ENCODE peak calls at places on chromosomes 16 and 17, in four cellular contexts. H is tibial nerve, K is breast epithelium, L is fibroblast of the aortic adventitia. O is an unnamed sample.

GRCh38 chr17:44983563-44983962 is 15.5 kb upstream of the C1QL1 start:
- DNase-seq in H (no peak), K (no peak), L (no peak), O (no peak)

GRCh38 chr16:56388209-56388608 is 37.1 kb downstream of the AMFR start:
- DNase-seq in H (no peak), K (no peak), L (no peak), O (no peak)

GRCh38 chr16:75550211-75550662 is 5.8 kb downstream of the TMEM231 start:
- DNase-seq in H (no peak), K (no peak), L (peak), O (no peak)

GRCh38 chr17:872843-873242 is 90.7 kb downstream of the MRM3 start:
- DNase-seq in H (no peak), K (no peak), L (no peak), O (no peak)

GRCh38 chr17:2704031-2704889 is 7.3 kb downstream of the CLUH start:
- DNase-seq in H (no peak), K (peak), L (no peak), O (no peak)

GRCh38 chr17:44637066-44637465 is 19.2 kb upstream of the MEIOC start:
- DNase-seq in H (no peak), K (no peak), L (no peak), O (no peak)

GRCh38 chr16:3141781-3142311 is 7.0 kb downstream of the ZNF213 start:
- DNase-seq in H (no peak), K (no peak), L (no peak), O (no peak)

GRCh38 chr16:69654280-69654931 is 72.0 kb downstream of the NQO1 start:
- DNase-seq in H (no peak), K (no peak), L (no peak), O (no peak)

GRCh38 chr17:44222112-44222869 is 2.8 kb upstream of the UBTF start:
- DNase-seq in H (peak), K (peak), L (peak), O (no peak)

GRCh38 chr16:85173981-85174751 is 61.9 kb upstream of the CIBAR2 start:
- DNase-seq in H (no peak), K (no peak), L (peak), O (no peak)

GRCh38 chr17:59793249-59793648 is 85.8 kb downstream of the VMP1 start:
- DNase-seq in H (no peak), K (no peak), L (no peak), O (no peak)

GRCh38 chr16:85563515-85564276 is 49.4 kb upstream of the GSE1 start:
- DNase-seq in H (peak), K (no peak), L (no peak), O (no peak)

GRCh38 chr16:50611332-50611934 is 63.2 kb downstream of the NKD1 start:
- DNase-seq in H (no peak), K (no peak), L (peak), O (no peak)

GRCh38 chr17:82974136-82974952 is 105.1 kb upstream of the METRNL start:
- DNase-seq in H (no peak), K (no peak), L (no peak), O (no peak)

GRCh38 chr16:66660422-66661209 is 35.9 kb downstream of the CMTM4 start:
- DNase-seq in H (peak), K (no peak), L (peak), O (peak)

GRCh38 chr16:17474037-17474436 is 3.3 kb upstream of the XYLT1 start:
- DNase-seq in H (no peak), K (no peak), L (no peak), O (no peak)

GRCh38 chr17:40557531-40558299 is 7.6 kb downstream of the CCR7 start:
- DNase-seq in H (no peak), K (no peak), L (peak), O (no peak)

GRCh38 chr17:71628306-71628705 is 492.5 kb upstream of the SOX9 start:
- DNase-seq in H (no peak), K (no peak), L (no peak), O (no peak)

GRCh38 chr16:57916735-57917450 is 54.0 kb downstream of the CNGB1 start:
- DNase-seq in H (no peak), K (no peak), L (no peak), O (no peak)

GRCh38 chr17:38431343-38432145 is 3.3 kb downstream of the ARHGAP23 start:
- DNase-seq in H (no peak), K (no peak), L (no peak), O (no peak)

GRCh38 chr16:1731073-1731472 is 25.1 kb downstream of the MAPK8IP3 start:
- DNase-seq in H (no peak), K (no peak), L (no peak), O (no peak)

GRCh38 chr16:58515871-58516767 is 802 bp downstream of the SETD6 start:
- DNase-seq in H (no peak), K (peak), L (no peak), O (no peak)

GRCh38 chr17:77602062-77602746 is 356.3 kb upstream of the TNRC6C start:
- DNase-seq in H (peak), K (no peak), L (peak), O (no peak)

GRCh38 chr16:54957403-54957802 is 26.7 kb downstream of the IRX5 start:
- DNase-seq in H (no peak), K (no peak), L (peak), O (no peak)

GRCh38 chr17:79791354-79792123 is 5.3 kb downstream of the CBX8 start:
- DNase-seq in H (no peak), K (no peak), L (no peak), O (no peak)

DNA sequence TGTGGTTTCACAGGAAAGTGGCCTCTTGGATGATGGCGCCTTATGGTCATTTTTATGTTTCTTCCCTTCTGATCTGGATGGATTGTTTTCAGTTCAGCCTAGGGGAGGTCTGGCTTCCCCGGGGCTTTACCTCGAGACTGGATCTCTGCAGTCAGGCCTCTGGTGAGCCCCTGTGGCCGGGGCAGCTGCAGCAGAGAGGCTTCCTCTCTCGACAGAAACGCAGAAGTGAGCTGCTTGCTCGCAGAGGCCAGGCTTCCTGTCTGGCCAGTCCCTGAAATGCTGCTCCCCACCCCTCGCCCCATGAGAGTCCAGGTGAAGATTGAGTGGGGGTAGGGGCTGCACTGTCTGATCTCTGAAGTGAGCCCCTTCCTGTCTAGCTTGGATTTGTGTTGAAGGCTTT is 44.0 kb downstream of the PLCG2 start:
- DNase-seq in H (no peak), K (peak), L (no peak), O (no peak)
- TF ChIP-seq CTCF in H (no peak), K (no peak), L (no peak), O (no peak)

GRCh38 chr17:42554250-42555121 is 1.8 kb downstream of the HSD17B1 start:
- DNase-seq in H (peak), K (peak), L (peak), O (no peak)
- TF ChIP-seq CTCF in H (no peak), K (no peak), L (no peak), O (no peak)

DNA sequence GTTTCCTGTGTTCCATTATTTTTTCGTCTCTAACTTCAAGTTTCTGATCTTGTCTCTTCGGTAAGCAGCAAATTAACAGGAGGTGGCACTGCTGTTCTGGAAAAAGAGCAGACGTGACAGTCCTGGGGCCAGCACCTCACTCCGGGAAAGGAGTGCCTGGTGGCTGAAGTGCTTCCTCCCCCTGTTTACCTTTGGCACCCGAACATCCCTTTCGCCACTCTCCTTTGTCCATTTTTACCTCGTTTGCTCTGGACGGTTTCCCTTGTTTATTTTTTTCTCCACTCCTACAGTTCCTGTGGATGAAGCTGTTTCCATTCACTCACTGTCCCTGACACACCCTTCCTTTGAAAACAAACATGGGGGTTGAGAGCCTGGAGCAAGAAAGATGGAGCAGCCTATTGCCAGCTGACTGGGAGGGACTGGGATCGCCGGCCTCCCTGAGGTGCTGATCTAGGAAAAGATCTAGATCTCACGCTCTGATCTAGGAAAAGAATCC is 12.6 kb downstream of the SAP30BP start:
- DNase-seq in H (peak), K (no peak), L (no peak), O (no peak)
- TF ChIP-seq CTCF in H (peak), K (no peak), L (no peak), O (peak)

GRCh38 chr16:22123146-22123545 is 30.8 kb downstream of the VWA3A start:
- DNase-seq in H (no peak), K (no peak), L (no peak), O (no peak)
- TF ChIP-seq CTCF in H (no peak), K (no peak), L (no peak), O (no peak)

DNA sequence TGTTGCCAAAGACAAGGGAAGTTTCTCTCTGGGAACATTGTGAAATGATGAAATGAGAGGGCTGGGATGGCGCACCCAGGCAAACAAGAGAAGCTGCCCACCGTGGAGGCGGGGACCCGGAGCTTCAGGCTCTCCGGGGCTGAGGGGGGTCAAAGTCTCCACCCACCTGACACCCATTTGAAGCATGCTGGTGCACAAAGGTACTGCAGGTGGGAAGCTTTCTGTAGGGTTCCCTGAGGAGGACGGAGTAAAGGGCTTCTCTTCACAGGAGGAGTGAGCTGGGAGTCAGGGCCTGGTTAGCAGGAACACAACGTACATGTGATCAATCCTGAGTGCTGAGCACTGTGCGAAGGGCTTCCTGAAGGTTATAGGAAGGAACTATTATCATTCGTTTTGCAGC is 253.0 kb upstream of the RPL38 start:
- DNase-seq in H (no peak), K (no peak), L (no peak), O (no peak)
- TF ChIP-seq CTCF in H (no peak), K (no peak), L (no peak), O (no peak)